ENCODE peak calls at places on chromosomes 1 and 21, in ten cellular contexts. M is uterus, Q is thoracic aorta, O is tibial artery, T is H1, A is foreskin fibroblast, W is PC-3, C is choroid plexus epithelial cell, Y is upper lobe of right lung, L is NB4. I is an unnamed sample.

GRCh38 chr1:91732291-91732953 is 153.5 kb downstream of the TGFBR3 start:
- DNase-seq in Y (no peak), M (peak), L (no peak), Q (no peak), C (peak), O (no peak), T (no peak), A (peak), W (peak), I (peak)

GRCh38 chr1:10667815-10668214 is 128.6 kb downstream of the CASZ1 start:
- DNase-seq in Q (no peak), Y (no peak), M (no peak), O (no peak), W (no peak), A (no peak), T (no peak), L (no peak), C (no peak), I (no peak)

GRCh38 chr1:45317163-45317562 is 9.5 kb upstream of the HPDL start:
- DNase-seq in L (no peak), T (no peak), M (no peak), A (no peak), W (no peak), O (no peak), Y (no peak), C (no peak), Q (no peak), I (no peak)

GRCh38 chr1:173868266-173869107 is at the start of gene ZBTB37:
- DNase-seq in M (peak), A (no peak), W (peak), L (peak), O (peak), Q (peak), T (peak), C (peak), Y (peak), I (peak)

GRCh38 chr1:242243472-242243871 is 244.6 kb upstream of the MAP1LC3C start:
- DNase-seq in Q (no peak), Y (no peak), M (no peak), L (no peak), C (no peak), T (no peak), W (no peak), O (no peak), A (peak), I (peak)

GRCh38 chr1:68516066-68516465 is 19.2 kb upstream of the DEPDC1 start:
- DNase-seq in L (no peak), M (no peak), W (peak), T (no peak), A (peak), Y (no peak), C (peak), O (no peak), Q (no peak), I (no peak)

GRCh38 chr1:192907545-192908243 is 98.9 kb downstream of the RGS2 start:
- DNase-seq in Y (no peak), W (no peak), O (no peak), M (no peak), T (no peak), L (no peak), Q (no peak), C (peak), A (peak), I (peak)

GRCh38 chr21:29933088-29933487 is 6.7 kb downstream of the GRIK1 start:
- DNase-seq in O (no peak), W (no peak), T (no peak), M (no peak), C (no peak), L (no peak), Y (no peak), A (no peak), Q (no peak), I (no peak)

GRCh38 chr1:21828506-21829210 is 16.6 kb downstream of the LDLRAD2 start:
- DNase-seq in O (no peak), A (no peak), L (no peak), W (no peak), T (no peak), Y (no peak), M (no peak), Q (no peak), C (no peak), I (no peak)

GRCh38 chr1:39692152-39693064 is 1.2 kb upstream of the HPCAL4 start:
- DNase-seq in M (no peak), Q (no peak), A (peak), W (no peak), T (no peak), L (no peak), Y (peak), C (no peak), O (no peak), I (no peak)

GRCh38 chr1:56713112-56713511 is 68.0 kb downstream of the PRKAA2 start:
- DNase-seq in W (no peak), A (no peak), C (no peak), O (no peak), Q (no peak), L (no peak), Y (no peak), T (no peak), M (no peak), I (no peak)

GRCh38 chr1:46401964-46402626 is 8.0 kb downstream of the FAAH start:
- DNase-seq in M (peak), Q (peak), L (peak), O (peak), W (peak), C (peak), A (peak), Y (peak), T (no peak), I (no peak)

GRCh38 chr1:8200317-8201115 is 117.4 kb upstream of the SLC45A1 start:
- DNase-seq in C (no peak), O (no peak), Y (no peak), L (no peak), W (no peak), Q (no peak), A (no peak), T (no peak), M (no peak), I (no peak)

GRCh38 chr1:84103197-84103992 is 40.7 kb upstream of the PRKACB start:
- DNase-seq in W (peak), C (peak), Y (peak), M (peak), A (peak), L (peak), O (peak), T (no peak), Q (no peak), I (peak)

GRCh38 chr1:209150114-209150513 is 433.4 kb upstream of the CAMK1G start:
- DNase-seq in T (no peak), Q (no peak), Y (no peak), W (peak), C (peak), M (no peak), A (peak), L (peak), O (no peak), I (peak)

GRCh38 chr1:238104752-238105151 is 214.0 kb upstream of the ZP4 start:
- DNase-seq in W (no peak), A (no peak), O (no peak), C (no peak), Q (no peak), Y (no peak), T (no peak), M (no peak), L (no peak), I (no peak)

GRCh38 chr1:214977133-214977532 is 105.4 kb upstream of the KCNK2 start:
- DNase-seq in O (no peak), Y (no peak), C (peak), W (no peak), M (no peak), A (no peak), T (no peak), Q (no peak), L (no peak), I (no peak)

GRCh38 chr1:23168462-23169218 is at the start of gene LUZP1:
- DNase-seq in Q (peak), M (peak), C (peak), L (peak), W (peak), T (peak), O (peak), A (peak), Y (peak), I (peak)

GRCh38 chr1:57464756-57465155 is 40.9 kb upstream of the DAB1 start:
- DNase-seq in C (peak), L (no peak), Q (no peak), W (no peak), M (no peak), T (no peak), O (no peak), Y (no peak), A (no peak), I (no peak)

GRCh38 chr1:205961405-205961804 is 18.1 kb upstream of the SLC26A9 start:
- DNase-seq in W (no peak), O (no peak), C (no peak), L (no peak), A (no peak), T (no peak), Y (peak), M (no peak), Q (no peak), I (peak)

GRCh38 chr1:2155788-2156187 is 38.8 kb downstream of the FAAP20 start:
- DNase-seq in M (no peak), W (no peak), L (no peak), O (no peak), T (no peak), C (no peak), A (no peak), Q (no peak), Y (no peak), I (no peak)

GRCh38 chr1:38758824-38759223 is 100.7 kb downstream of the RRAGC start:
- DNase-seq in W (no peak), O (no peak), Y (no peak), Q (no peak), C (no peak), T (no peak), A (no peak), M (no peak), L (no peak), I (no peak)

GRCh38 chr1:47809301-47810084 is 187.7 kb downstream of the TRABD2B start:
- DNase-seq in W (peak), T (no peak), A (no peak), M (no peak), O (no peak), L (no peak), Y (no peak), Q (no peak), C (peak), I (no peak)

GRCh38 chr1:244699741-244700140 is 46.8 kb downstream of the DESI2 start:
- DNase-seq in Q (no peak), O (no peak), M (no peak), A (no peak), L (no peak), T (no peak), W (no peak), Y (no peak), C (no peak), I (no peak)

GRCh38 chr1:72635719-72636118 is 353.4 kb upstream of the NEGR1 start:
- DNase-seq in A (peak), W (peak), C (peak), L (peak), O (no peak), Y (no peak), T (no peak), M (no peak), Q (no peak), I (no peak)

GRCh38 chr21:15823486-15824150 is 93.8 kb downstream of the USP25 start:
- DNase-seq in T (no peak), O (no peak), W (no peak), M (no peak), L (no peak), C (no peak), A (no peak), Y (no peak), Q (no peak), I (no peak)

GRCh38 chr1:191608367-191608766 is 549.9 kb upstream of the RGS18 start:
- DNase-seq in C (no peak), Y (no peak), M (no peak), Q (no peak), T (no peak), A (no peak), W (peak), O (no peak), L (peak), I (peak)

GRCh38 chr1:23282967-23283366 is 61.1 kb downstream of the HNRNPR start:
- DNase-seq in W (peak), Q (no peak), Y (no peak), A (peak), T (no peak), C (peak), O (no peak), L (peak), M (no peak), I (no peak)

GRCh38 chr21:44836666-44837471 is 19.0 kb upstream of the SUMO3 start:
- DNase-seq in M (no peak), Q (no peak), A (peak), W (peak), O (no peak), T (no peak), C (peak), L (peak), Y (no peak), I (no peak)

GRCh38 chr1:224644553-224645154 is 28.5 kb downstream of the CNIH3 start:
- DNase-seq in Q (no peak), L (peak), A (peak), C (peak), W (peak), T (peak), M (no peak), Y (no peak), O (no peak), I (peak)

DNA sequence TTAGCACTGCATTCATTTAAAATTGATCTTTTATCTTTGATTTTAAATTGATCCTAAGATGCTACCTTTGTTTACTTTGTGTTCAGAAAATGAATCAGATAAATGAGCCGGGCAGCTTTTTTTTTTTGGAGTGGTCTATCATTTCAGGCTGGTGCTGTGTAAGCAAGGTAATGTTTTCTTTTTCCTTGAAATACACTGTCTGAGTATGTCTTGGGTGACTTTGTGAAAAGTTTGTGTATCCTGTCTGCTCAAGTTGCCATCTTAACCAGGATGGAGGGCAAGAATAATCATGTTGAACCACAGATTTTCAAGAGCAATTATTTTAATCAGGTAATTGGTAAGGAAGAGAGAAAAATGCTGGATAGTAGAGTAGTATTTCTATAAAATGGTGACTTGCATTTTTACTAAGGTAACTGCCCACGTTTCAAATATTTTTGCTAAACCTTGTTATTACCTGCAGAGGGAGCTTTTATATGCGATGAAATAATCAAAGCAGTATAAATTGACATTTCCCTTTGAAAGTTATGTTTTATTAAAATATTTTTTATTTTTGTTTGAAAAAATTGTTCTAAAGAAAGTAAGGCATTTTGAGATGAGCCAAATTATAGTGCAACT is 11.1 kb downstream of the ADGRL2 start:
- DNase-seq in A (peak), W (peak), Y (no peak), O (no peak), M (no peak), L (no peak), T (no peak), Q (no peak), C (peak), I (no peak)
- TF ChIP-seq CTCF in A (no peak), W (peak), Y (peak), O (peak), M (no peak), L (no peak), T (no peak), Q (no peak), C (peak), I (no peak)

GRCh38 chr1:145977486-145978476 is 13.3 kb downstream of the POLR3GL start:
- DNase-seq in O (peak), Q (peak), M (peak), T (no peak), Y (peak), A (peak), W (peak), C (peak), L (peak), I (peak)
- H3K4me3 ChIP-seq in O (no peak), Q (peak), M (no peak), T (peak), Y (peak), A (no peak), W (no peak), C (no peak), L (no peak), I (no peak)

GRCh38 chr1:9352364-9353140 is 59.9 kb downstream of the SPSB1 start:
- DNase-seq in M (no peak), A (no peak), W (no peak), L (no peak), Y (no peak), T (no peak), C (no peak), Q (no peak), O (no peak), I (no peak)

GRCh38 chr1:9349331-9349851 is 56.7 kb downstream of the SPSB1 start:
- DNase-seq in M (no peak), O (no peak), C (no peak), L (no peak), A (peak), T (no peak), Y (no peak), Q (no peak), W (no peak), I (no peak)

GRCh38 chr1:9350960-9351359 is 58.3 kb downstream of the SPSB1 start:
- DNase-seq in L (no peak), A (no peak), M (no peak), Q (no peak), W (no peak), T (no peak), C (no peak), Y (no peak), O (no peak), I (no peak)

GRCh38 chr1:9351654-9352271 is 59.1 kb downstream of the SPSB1 start:
- DNase-seq in M (no peak), Q (no peak), O (no peak), L (no peak), C (no peak), W (peak), A (no peak), Y (no peak), T (no peak), I (no peak)

GRCh38 chr1:9350011-9350907 is 57.6 kb downstream of the SPSB1 start:
- DNase-seq in C (no peak), A (peak), T (no peak), Y (no peak), O (peak), L (no peak), Q (no peak), W (peak), M (no peak), I (no peak)
- TF ChIP-seq CTCF in C (no peak), A (no peak), T (no peak), Y (no peak), O (no peak), L (no peak), Q (no peak), W (no peak), M (no peak), I (no peak)

GRCh38 chr1:181190362-181191035 is 102.0 kb downstream of the IER5 start:
- DNase-seq in W (no peak), L (peak), A (no peak), O (no peak), C (no peak), Y (no peak), Q (no peak), T (no peak), M (no peak), I (peak)

GRCh38 chr1:181187596-181188126 is 99.2 kb downstream of the IER5 start:
- DNase-seq in C (no peak), W (no peak), Q (no peak), A (no peak), L (no peak), O (no peak), M (no peak), T (no peak), Y (no peak), I (no peak)

GRCh38 chr1:181189245-181189644 is 100.7 kb downstream of the IER5 start:
- DNase-seq in W (no peak), M (no peak), C (no peak), L (no peak), Y (no peak), A (no peak), Q (no peak), O (no peak), T (no peak), I (no peak)

GRCh38 chr1:181191494-181192040 is 103.1 kb downstream of the IER5 start:
- DNase-seq in W (no peak), M (no peak), Y (no peak), C (no peak), Q (no peak), O (no peak), A (no peak), L (no peak), T (no peak), I (no peak)

DNA sequence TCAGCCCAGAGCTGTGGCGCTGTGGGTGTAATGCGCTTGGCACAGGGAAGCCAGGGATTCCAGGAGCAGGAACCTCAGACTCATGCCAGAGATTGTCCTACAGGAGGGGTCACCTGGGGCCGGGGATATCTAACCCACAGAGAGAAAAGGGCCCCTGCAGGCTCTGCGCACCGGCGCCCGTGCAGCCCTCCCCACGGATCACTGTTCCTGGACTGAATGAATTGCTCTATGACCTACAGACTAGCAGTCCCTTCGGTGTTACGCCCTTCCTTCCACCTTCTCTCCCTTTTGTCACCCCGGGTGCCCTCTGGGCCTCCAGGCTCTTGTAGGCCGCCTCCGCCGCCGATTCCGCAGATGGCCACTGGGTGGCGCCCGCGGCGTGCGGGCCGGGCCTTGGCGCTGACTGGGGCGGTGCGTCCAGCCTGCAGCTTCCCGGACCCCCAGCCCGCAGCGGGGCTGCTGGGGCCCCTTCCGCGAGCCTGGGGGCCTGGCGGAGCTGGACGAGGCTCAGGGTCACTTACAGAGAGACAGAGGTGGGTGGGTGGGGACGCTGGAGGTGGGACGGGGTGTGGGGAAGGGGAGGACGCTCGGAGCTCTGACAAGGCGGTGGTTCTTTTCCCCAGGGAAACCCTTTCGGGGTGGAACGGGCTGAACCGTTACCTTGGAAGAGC is 101.3 kb downstream of the IER5 start:
- DNase-seq in W (peak), Q (no peak), Y (peak), C (peak), M (peak), O (no peak), A (peak), L (peak), T (peak), I (peak)
- H3K4me3 ChIP-seq in W (peak), Q (peak), Y (no peak), C (peak), M (peak), O (peak), A (peak), L (no peak), T (peak), I (no peak)

I was measured in GM12865.